ENCODE peak calls at places on chromosomes 3 and 15, in ten cellular contexts. G, L, R, X, Y, S, Z, Q, H and E are unnamed samples.

GRCh38 chr3:172624999-172625398 is 85.9 kb downstream of the NCEH1 start:
- DNase-seq in X (no peak), Z (no peak), H (no peak), L (no peak), R (no peak), Y (no peak), S (no peak), G (no peak), Q (no peak), E (no peak)

GRCh38 chr3:63349583-63350177 is 71.6 kb downstream of the SYNPR start:
- DNase-seq in X (peak; percentile 5), Z (peak; percentile 24), Q (no peak), L (peak; percentile 56), G (no peak), R (peak; percentile 80), H (no peak), Y (peak; percentile 14), S (no peak), E (peak; percentile 48)

GRCh38 chr3:165624761-165625160 is 212.5 kb downstream of the BCHE start:
- DNase-seq in S (no peak), Z (no peak), H (no peak), G (no peak), X (no peak), L (no peak), R (no peak), Q (no peak), Y (no peak), E (no peak)

GRCh38 chr15:72774696-72775383 is 8.7 kb downstream of the ADPGK start:
- DNase-seq in L (no peak), Y (no peak), Q (no peak), Z (no peak), G (no peak), S (no peak), X (no peak), R (no peak), H (no peak), E (no peak)

GRCh38 chr3:138625707-138626365 is 17.3 kb downstream of the FAIM start:
- DNase-seq in S (peak; percentile 22), Z (no peak), Q (no peak), G (no peak), H (no peak), R (no peak), Y (no peak), X (no peak), L (no peak), E (no peak)

GRCh38 chr3:149376728-149377407 is 581 bp downstream of the TM4SF1 start:
- DNase-seq in Y (no peak), L (no peak), Q (no peak), G (no peak), H (no peak), X (no peak), Z (no peak), R (no peak), S (no peak), E (no peak)

GRCh38 chr3:20022954-20023644 is 11.0 kb upstream of the PP2D1 start:
- DNase-seq in S (no peak), R (no peak), Z (no peak), Y (no peak), X (no peak), L (no peak), G (no peak), Q (no peak), H (no peak), E (peak; percentile 92)

GRCh38 chr3:149468504-149469212 is 5.8 kb upstream of the TM4SF4 start:
- DNase-seq in X (no peak), G (no peak), Q (no peak), S (no peak), L (peak; percentile 35), H (no peak), Z (no peak), R (no peak), Y (no peak), E (no peak)

GRCh38 chr3:132311860-132312259 is 5.3 kb upstream of the ACP3 start:
- DNase-seq in R (no peak), Q (no peak), G (no peak), Y (no peak), H (no peak), L (no peak), Z (no peak), S (no peak), X (no peak), E (no peak)

GRCh38 chr3:132315851-132316250 is 1.4 kb upstream of the ACP3 start:
- DNase-seq in G (no peak), R (no peak), S (no peak), Q (no peak), L (no peak), Z (no peak), H (no peak), Y (no peak), X (no peak), E (no peak)

GRCh38 chr3:132321321-132321720 is 4.1 kb downstream of the ACP3 start:
- DNase-seq in Y (no peak), Z (no peak), H (no peak), Q (no peak), R (no peak), S (no peak), G (no peak), X (no peak), L (no peak), E (no peak)

GRCh38 chr3:132318451-132318850 is 1.2 kb downstream of the ACP3 start:
- DNase-seq in Y (no peak), S (no peak), L (no peak), G (no peak), R (no peak), Z (no peak), H (no peak), Q (no peak), X (no peak), E (no peak)

DNA sequence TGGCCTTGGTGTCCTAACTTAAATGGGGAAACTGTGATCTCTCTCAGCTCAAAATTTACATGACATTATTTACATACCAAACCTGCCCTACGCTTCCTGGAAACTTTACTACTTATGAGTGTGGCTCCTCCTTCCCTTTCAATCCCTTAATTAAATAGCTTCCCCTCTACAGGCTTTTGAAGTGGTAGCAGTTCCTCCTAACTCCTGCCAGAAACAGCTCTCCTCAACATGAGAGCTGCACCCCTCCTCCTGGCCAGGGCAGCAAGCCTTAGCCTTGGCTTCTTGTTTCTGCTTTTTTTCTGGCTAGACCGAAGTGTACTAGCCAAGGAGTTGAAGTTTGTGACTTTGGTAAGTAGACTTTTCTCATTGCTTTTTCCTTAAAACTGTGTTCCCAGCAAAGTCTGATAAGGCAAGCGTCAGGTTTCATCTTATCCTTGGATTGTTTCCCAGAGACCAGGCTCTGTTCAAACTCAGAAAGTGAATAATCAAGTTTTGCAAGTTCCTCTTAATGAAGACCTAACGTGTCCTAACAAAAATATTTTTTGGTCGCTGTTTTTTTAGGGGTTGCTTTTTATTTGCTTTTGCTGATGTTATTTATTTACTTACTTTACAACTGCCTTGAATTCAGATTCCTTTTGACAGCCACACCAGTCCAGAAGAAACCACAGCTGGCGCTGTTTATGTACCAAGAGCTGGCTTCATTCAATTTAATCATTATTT is at the start of gene ACP3:
- DNase-seq in L (no peak), R (peak; percentile 63), H (no peak), S (no peak), Q (no peak), Z (peak; percentile 43), Y (no peak), X (no peak), G (peak; percentile 53), E (peak; percentile 19)
- TF ChIP-seq POLR2A in L (no peak), R (peak; percentile 40), H (no peak), S (no peak), Q (no peak), Z (no peak), Y (no peak), X (no peak), G (no peak), E (no peak)

GRCh38 chr3:141368062-141368924 is at the start of gene ZBTB38:
- DNase-seq in S (peak; percentile 72), H (peak; percentile 95), L (peak; percentile 97), R (peak; percentile 98), X (peak; percentile 95), Z (peak; percentile 95), Y (no peak), G (peak; percentile 94), Q (peak; percentile 94), E (peak; percentile 82)
- TF ChIP-seq POLR2A in S (peak; percentile 14), H (peak; percentile 85), L (peak; percentile 77), R (peak; percentile 85), X (peak; percentile 34), Z (peak; percentile 26), Y (no peak), G (no peak), Q (no peak), E (peak; percentile 31)

DNA sequence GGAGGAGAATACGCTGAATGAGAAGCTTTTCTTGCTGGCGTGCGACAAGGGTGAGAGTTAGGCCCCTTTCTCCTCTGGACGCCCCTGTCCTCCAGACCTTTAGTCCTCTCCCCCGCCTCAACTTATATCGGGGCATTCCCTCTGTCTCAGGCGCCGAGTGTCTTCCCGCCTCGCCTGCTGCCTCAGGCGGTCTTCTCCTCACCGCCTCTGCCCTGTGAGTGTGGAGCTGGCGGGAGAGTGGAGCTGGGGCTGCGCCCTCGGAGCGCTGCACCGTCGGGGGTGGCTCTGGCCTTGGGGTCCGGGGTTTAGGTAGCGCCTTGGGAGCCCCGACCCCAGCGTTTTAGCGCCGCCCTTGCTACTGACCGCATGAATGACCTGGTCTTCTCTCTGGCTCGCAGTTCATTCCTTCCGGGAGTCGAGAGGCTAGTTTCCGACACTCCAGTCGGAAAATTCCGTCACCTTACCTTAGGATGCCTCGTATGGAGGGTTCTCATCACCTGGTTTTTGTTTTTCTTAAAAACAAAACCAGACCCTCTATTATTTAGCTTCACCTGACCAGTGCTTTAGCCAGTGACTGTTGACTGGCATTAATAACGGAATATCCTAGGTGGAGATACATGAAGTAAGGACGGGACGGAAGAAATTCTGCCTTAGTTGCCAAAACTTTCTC is 983 bp downstream of the TRPC1 start:
- DNase-seq in X (peak; percentile 37), H (no peak), Z (peak; percentile 13), Y (no peak), S (peak; percentile 44), L (peak; percentile 68), R (peak; percentile 61), Q (peak; percentile 78), G (peak; percentile 18), E (no peak)
- TF ChIP-seq POLR2A in X (no peak), H (no peak), Z (no peak), Y (no peak), S (no peak), L (peak; percentile 74), R (peak; percentile 15), Q (no peak), G (no peak), E (no peak)

GRCh38 chr3:50160561-50160983 is 5.4 kb downstream of the SEMA3F start:
- DNase-seq in Q (no peak), R (peak; percentile 61), Y (no peak), S (no peak), H (no peak), L (no peak), X (no peak), Z (no peak), G (no peak), E (no peak)

GRCh38 chr3:50162034-50162883 is 7.1 kb downstream of the SEMA3F start:
- DNase-seq in R (no peak), Y (no peak), G (no peak), H (no peak), X (no peak), Q (no peak), Z (no peak), L (no peak), S (no peak), E (no peak)

GRCh38 chr3:50158747-50159146 is 3.6 kb downstream of the SEMA3F start:
- DNase-seq in R (no peak), L (no peak), Q (no peak), H (no peak), S (no peak), X (no peak), G (no peak), Y (no peak), Z (no peak), E (no peak)

GRCh38 chr3:50163572-50163971 is 8.4 kb downstream of the SEMA3F start:
- DNase-seq in Q (no peak), H (no peak), L (no peak), S (no peak), G (no peak), Y (no peak), R (no peak), Z (no peak), X (no peak), E (no peak)

DNA sequence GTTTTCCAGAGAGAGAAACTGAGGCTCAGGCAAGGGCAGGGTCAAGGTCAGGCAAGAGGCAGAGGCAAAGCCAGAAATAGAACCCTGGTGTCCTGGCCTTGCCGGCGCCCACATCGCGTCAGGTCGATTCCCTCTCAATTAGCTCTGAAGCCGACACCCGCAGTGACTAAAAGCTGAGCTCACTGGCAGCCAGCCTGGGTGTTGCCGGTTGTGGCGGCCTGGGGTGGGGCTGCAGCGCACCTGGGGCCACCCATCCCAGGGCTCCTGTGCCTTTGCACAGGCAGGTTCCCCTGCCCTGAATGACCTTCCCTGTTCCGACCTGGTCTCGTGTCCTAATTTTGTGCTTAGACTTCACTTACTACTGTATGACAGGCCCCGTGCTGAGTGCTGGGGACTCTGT is 6.2 kb downstream of the SEMA3F start:
- DNase-seq in S (no peak), H (no peak), G (no peak), X (no peak), Y (no peak), L (no peak), Q (no peak), R (no peak), Z (no peak), E (no peak)
- TF ChIP-seq POLR2A in S (no peak), H (no peak), G (no peak), X (no peak), Y (no peak), L (no peak), Q (no peak), R (no peak), Z (no peak), E (no peak)